ENCODE peak calls at places on chromosome X, in four cellular contexts. F, B, H and C are unnamed samples.

GRCh38 chrX:136814847-136815634 is 34.3 kb upstream of the ARHGEF6 start:
- DNase-seq in H (no peak), B (no peak), F (no peak), C (no peak)

GRCh38 chrX:4762196-4762595 is 1048.7 kb upstream of the PRKX start:
- DNase-seq in H (no peak), F (no peak), B (no peak), C (no peak)

GRCh38 chrX:152817082-152817744 is 13.3 kb downstream of the CETN2 start:
- DNase-seq in B (no peak), H (no peak), F (peak), C (peak)

GRCh38 chrX:122219226-122219625 is 964.9 kb upstream of the GRIA3 start:
- DNase-seq in H (no peak), B (no peak), F (no peak), C (no peak)

GRCh38 chrX:120672389-120672788 is 42.5 kb upstream of the C1GALT1C1 start:
- DNase-seq in F (peak), B (no peak), H (no peak), C (no peak)

GRCh38 chrX:48741834-48742233 is 19.7 kb upstream of the GLOD5 start:
- DNase-seq in H (no peak), B (no peak), F (no peak), C (no peak)

GRCh38 chrX:7316280-7316679 is 168.3 kb upstream of the PUDP start:
- DNase-seq in B (no peak), F (no peak), H (no peak), C (no peak)

GRCh38 chrX:110588164-110588563 is 207.5 kb downstream of the CHRDL1 start:
- DNase-seq in F (no peak), B (no peak), H (no peak), C (no peak)

GRCh38 chrX:125436855-125437254 is 117.2 kb downstream of the TEX13C start:
- DNase-seq in F (no peak), B (no peak), H (no peak), C (peak)

GRCh38 chrX:54551801-54552200 is 21.8 kb downstream of the GNL3L start:
- DNase-seq in B (no peak), H (no peak), F (no peak), C (no peak)

GRCh38 chrX:30888526-30889146 is 418 bp downstream of the TAB3 start:
- DNase-seq in B (no peak), F (no peak), H (peak), C (no peak)

GRCh38 chrX:15653961-15654360 is 10.6 kb downstream of the CLTRN start:
- DNase-seq in B (no peak), H (no peak), F (no peak), C (no peak)

GRCh38 chrX:55111578-55112254 is 22.9 kb downstream of the PAGE2 start:
- DNase-seq in F (no peak), H (no peak), B (no peak), C (no peak)

GRCh38 chrX:150229030-150229429 is 134.1 kb upstream of the MAMLD1 start:
- DNase-seq in B (no peak), H (no peak), F (no peak), C (no peak)

GRCh38 chrX:71910526-71911022 is at the start of gene NHSL2:
- DNase-seq in B (peak), F (peak), H (peak), C (peak)

GRCh38 chrX:37746268-37746931 is 33.5 kb upstream of the CYBB start:
- DNase-seq in F (no peak), B (no peak), H (no peak), C (peak)

GRCh38 chrX:34371740-34372139 is 239.6 kb upstream of the FAM47A start:
- DNase-seq in F (no peak), B (no peak), H (no peak), C (no peak)

GRCh38 chrX:13598877-13599276 is 29.5 kb downstream of the EGFL6 start:
- DNase-seq in F (peak), B (no peak), H (no peak), C (peak)

GRCh38 chrX:23937100-23937499 is 29.3 kb downstream of the CXorf58 start:
- DNase-seq in H (no peak), B (no peak), F (peak), C (no peak)

GRCh38 chrX:40082447-40083119 is 15.2 kb downstream of the BCOR start:
- DNase-seq in H (no peak), B (no peak), F (no peak), C (no peak)

GRCh38 chrX:13085533-13085932 is 41.1 kb upstream of the FAM9C start:
- DNase-seq in B (no peak), H (no peak), F (no peak), C (no peak)

GRCh38 chrX:139448996-139449395 is 81.5 kb upstream of the F9 start:
- DNase-seq in B (no peak), H (no peak), F (no peak), C (no peak)

GRCh38 chrX:9207142-9207541 is 173.2 kb upstream of the FAM9B start:
- DNase-seq in F (peak), H (no peak), B (no peak), C (peak)

GRCh38 chrX:104330966-104331365 is 76.2 kb upstream of the ESX1 start:
- DNase-seq in B (no peak), F (peak), H (no peak), C (no peak)

DNA sequence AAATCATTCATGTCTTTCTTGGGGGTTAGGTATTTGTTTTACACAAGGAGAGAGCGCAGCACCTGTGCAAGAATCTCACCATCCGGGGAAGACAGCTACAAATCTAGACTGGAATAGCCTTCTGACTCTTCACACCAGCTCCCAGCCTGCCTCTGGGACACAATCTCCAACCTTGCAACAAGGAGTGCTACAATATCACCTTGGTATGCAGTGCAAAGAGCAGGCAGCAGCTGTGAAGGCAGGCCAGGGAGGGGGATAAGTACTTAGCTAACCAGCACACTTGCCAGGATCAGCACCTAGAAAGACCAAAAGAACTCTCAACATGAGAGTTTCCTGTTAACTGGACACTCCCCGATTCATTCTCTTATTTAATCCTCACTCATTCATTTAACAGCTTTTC is 235.3 kb downstream of the AR start:
- DNase-seq in H (no peak), F (no peak), B (no peak), C (peak)
- H3K56ac ChIP-seq in H (no peak), F (no peak), B (no peak), C (no peak)

GRCh38 chrX:47560831-47561652 is at the start of gene ARAF:
- DNase-seq in F (peak), B (peak), H (peak), C (peak)
- H3K9ac ChIP-seq in F (peak), B (peak), H (peak), C (peak)

DNA sequence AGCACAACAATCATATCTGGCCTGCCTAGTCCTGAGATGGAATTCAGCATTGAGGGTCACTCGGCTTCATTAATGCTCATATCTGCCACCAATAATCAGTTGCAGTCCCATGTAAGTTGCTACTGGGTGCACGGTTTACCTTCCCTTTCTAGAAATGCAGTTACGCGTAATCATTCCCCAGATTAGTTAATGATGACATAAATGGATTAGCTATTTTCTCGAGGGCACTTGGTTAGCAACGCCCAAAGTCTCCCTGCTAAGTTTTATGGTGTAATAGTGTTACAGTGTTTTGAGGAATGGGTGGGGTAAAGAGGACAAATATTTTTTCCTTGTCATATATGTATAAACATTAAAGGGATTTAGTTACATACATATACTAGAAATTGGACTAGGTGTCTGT is 118.8 kb downstream of the MID1 start:
- DNase-seq in H (no peak), F (no peak), B (no peak), C (no peak)
- H3K56ac ChIP-seq in H (no peak), F (no peak), B (no peak), C (no peak)

GRCh38 chrX:41258871-41259270 is 75.1 kb upstream of the DDX3X start:
- DNase-seq in B (no peak), F (no peak), H (no peak), C (no peak)

GRCh38 chrX:41259516-41259915 is 74.4 kb upstream of the DDX3X start:
- DNase-seq in H (no peak), B (peak), F (peak), C (no peak)

GRCh38 chrX:41258281-41258680 is 75.7 kb upstream of the DDX3X start:
- DNase-seq in H (no peak), F (no peak), B (no peak), C (no peak)
- H3K9ac ChIP-seq in H (no peak), F (no peak), B (no peak), C (no peak)

GRCh38 chrX:46587158-46587557 is 13.6 kb downstream of the CHST7 start:
- DNase-seq in F (peak), B (no peak), H (no peak), C (peak)

GRCh38 chrX:46579250-46579649 is 5.7 kb downstream of the CHST7 start:
- DNase-seq in H (no peak), F (no peak), B (no peak), C (no peak)

GRCh38 chrX:46580613-46581012 is 7.0 kb downstream of the CHST7 start:
- DNase-seq in B (no peak), F (no peak), H (no peak), C (no peak)

GRCh38 chrX:46582325-46582724 is 8.8 kb downstream of the CHST7 start:
- DNase-seq in B (no peak), F (peak), H (no peak), C (no peak)

DNA sequence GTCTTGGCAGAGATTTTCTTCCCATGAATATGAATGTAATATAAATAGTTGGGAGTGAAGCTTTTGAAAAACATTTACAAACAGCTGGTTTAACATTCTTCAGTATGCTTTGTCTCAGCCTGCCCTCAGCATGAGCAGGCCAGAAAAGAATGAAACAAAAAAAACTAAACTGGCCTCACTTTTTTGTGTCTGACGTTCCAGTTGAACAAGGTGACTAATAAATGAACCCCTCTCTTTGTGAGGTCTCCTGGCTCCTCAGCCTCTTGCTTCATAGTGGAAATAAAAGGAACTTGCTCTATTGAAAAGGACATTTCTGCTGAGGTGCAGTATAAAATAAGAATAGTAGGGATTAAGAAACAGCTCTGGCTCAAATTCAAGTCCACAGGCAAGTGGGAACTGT is 9.4 kb downstream of the CHST7 start:
- DNase-seq in F (peak), H (no peak), B (no peak), C (no peak)
- H3K56ac ChIP-seq in F (peak), H (no peak), B (no peak), C (no peak)

DNA sequence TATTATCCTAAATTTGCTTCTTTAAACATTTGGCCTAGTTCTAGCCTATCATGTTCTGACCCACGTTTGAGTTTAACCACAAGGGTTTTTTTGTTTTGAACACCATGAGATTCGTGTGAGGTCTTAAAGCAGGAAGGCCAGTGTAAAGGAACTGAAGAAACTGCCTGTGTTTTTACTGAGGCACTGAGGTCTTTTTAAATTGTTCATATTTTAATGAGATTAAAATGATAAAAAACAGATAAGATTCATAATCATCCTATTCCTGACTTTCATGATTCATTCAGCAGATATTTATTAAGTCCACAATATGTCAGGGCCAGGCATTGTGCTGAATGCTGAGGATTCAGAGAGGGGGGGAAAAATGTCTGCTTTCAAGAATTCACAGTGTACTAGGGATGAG is 3.2 kb downstream of the RPS6KA3 start:
- DNase-seq in B (no peak), H (no peak), F (peak), C (no peak)
- H3K9ac ChIP-seq in B (no peak), H (no peak), F (no peak), C (no peak)

GRCh38 chrX:131262738-131263679 is 26.1 kb downstream of the IGSF1 start:
- DNase-seq in B (peak), F (no peak), H (peak), C (peak)
- H3K56ac ChIP-seq in B (no peak), F (no peak), H (no peak), C (no peak)